ENCODE peak calls at places on chromosomes 16 and 17, in eight cellular contexts. A is heart right ventricle; F is stomach; Q is epithelial cell of esophagus; I is gastrocnemius medialis; V is activated CD8-positive, alpha-beta T cell treated with anti-CD3 and anti-CD28 coated beads for 36 hours; L is type B pancreatic cell; H is glutamatergic neuron. W is an unnamed sample.

GRCh38 chr17:77125432-77125901 is 15.3 kb upstream of the SEC14L1 start:
- DNase-seq in H (no peak), V (no peak), Q (peak), I (no peak), A (no peak), L (no peak), F (no peak), W (no peak)

GRCh38 chr17:14004927-14005630 is 64.2 kb upstream of the COX10 start:
- DNase-seq in H (no peak), Q (peak), A (no peak), L (no peak), I (no peak), V (no peak), F (no peak), W (no peak)

GRCh38 chr16:59045496-59045895 is 311.4 kb upstream of the GOT2 start:
- DNase-seq in H (no peak), A (no peak), I (no peak), L (no peak), F (no peak), V (no peak), Q (no peak), W (no peak)

GRCh38 chr16:72835041-72835440 is 212.9 kb downstream of the ZFHX3 start:
- DNase-seq in H (no peak), V (no peak), L (no peak), I (no peak), A (no peak), Q (no peak), F (no peak), W (no peak)

GRCh38 chr16:19136549-19137196 is 22.9 kb downstream of the ITPRIPL2 start:
- DNase-seq in I (peak), L (no peak), V (no peak), A (no peak), H (no peak), F (no peak), Q (peak), W (no peak)

GRCh38 chr16:56950881-56951771 is 10.6 kb upstream of the CETP start:
- DNase-seq in F (peak), I (peak), A (peak), L (no peak), V (peak), H (peak), Q (peak), W (peak)

GRCh38 chr16:4982056-4982867 is 24.1 kb downstream of the SEC14L5 start:
- DNase-seq in F (no peak), Q (no peak), L (no peak), H (no peak), V (no peak), I (peak), A (peak), W (no peak)

GRCh38 chr16:70801611-70802010 is 653 bp upstream of the VAC14 start:
- DNase-seq in L (no peak), V (no peak), A (no peak), Q (no peak), I (no peak), F (no peak), H (no peak), W (no peak)

DNA sequence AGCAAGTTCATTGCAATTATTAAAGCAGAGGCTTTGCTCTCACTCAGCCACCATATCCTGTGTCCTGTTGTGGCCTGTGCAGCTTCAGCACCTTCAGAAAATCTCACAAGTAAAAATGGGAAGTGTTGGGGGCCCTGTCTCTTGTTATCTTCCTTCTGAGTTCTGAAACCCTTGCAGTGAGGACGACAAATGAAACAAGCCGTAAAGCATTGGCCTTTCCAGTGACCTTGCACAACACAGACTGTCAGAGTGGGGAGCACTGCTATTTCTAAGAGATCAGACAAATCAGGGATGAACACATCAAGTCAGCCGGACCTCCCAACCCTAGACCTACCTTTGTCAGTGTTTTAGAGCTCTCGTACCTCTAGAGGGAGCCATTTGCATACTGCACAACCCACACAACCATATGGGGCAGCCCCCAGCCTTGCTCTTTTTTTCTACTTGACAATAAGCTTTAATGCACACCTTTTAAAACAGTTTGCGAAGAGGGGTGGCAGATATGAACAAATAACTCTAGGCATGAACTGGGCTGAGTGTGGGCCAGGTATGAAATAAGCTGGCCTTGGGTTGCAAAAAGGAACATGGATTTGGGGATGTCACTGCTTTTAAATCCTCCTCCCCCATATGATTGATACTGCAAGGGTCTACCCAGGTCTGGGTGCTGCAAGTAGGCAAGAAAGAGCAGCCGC is 89.8 kb downstream of the KATNIP start:
- DNase-seq in Q (peak), F (no peak), I (no peak), V (peak), H (no peak), L (no peak), A (no peak), W (peak)
- TF ChIP-seq CTCF in Q (peak), F (no peak), I (no peak), V (peak), H (peak), L (peak), A (peak), W (peak)

GRCh38 chr16:82987767-82988166 is 361.0 kb downstream of the CDH13 start:
- DNase-seq in L (no peak), Q (peak), H (no peak), F (no peak), A (no peak), V (no peak), I (no peak), W (no peak)
- TF ChIP-seq CTCF in L (no peak), Q (no peak), H (no peak), F (no peak), A (no peak), V (no peak), I (no peak), W (no peak)

GRCh38 chr17:73481672-73482071 is 162.6 kb downstream of the SDK2 start:
- DNase-seq in F (no peak), I (no peak), V (no peak), L (no peak), Q (no peak), A (no peak), H (no peak), W (no peak)

GRCh38 chr17:73485130-73485529 is 159.1 kb downstream of the SDK2 start:
- DNase-seq in L (no peak), Q (no peak), F (no peak), A (no peak), I (no peak), V (no peak), H (no peak), W (no peak)

GRCh38 chr17:73480740-73481139 is 163.5 kb downstream of the SDK2 start:
- DNase-seq in V (no peak), Q (no peak), F (no peak), L (no peak), H (no peak), I (no peak), A (peak), W (no peak)

GRCh38 chr17:73482251-73482661 is 162.0 kb downstream of the SDK2 start:
- DNase-seq in H (no peak), A (no peak), L (no peak), F (no peak), I (no peak), V (no peak), Q (no peak), W (no peak)

GRCh38 chr17:73482674-73483293 is 161.5 kb downstream of the SDK2 start:
- DNase-seq in L (no peak), I (no peak), V (no peak), F (no peak), A (no peak), Q (no peak), H (no peak), W (no peak)
- TF ChIP-seq CTCF in L (no peak), I (no peak), V (no peak), F (no peak), A (no peak), Q (no peak), H (no peak), W (no peak)

GRCh38 chr16:88785106-88785924 is at the start of gene PIEZO1:
- DNase-seq in H (no peak), L (no peak), F (peak), V (peak), Q (peak), I (no peak), A (peak), W (peak)

GRCh38 chr16:88784856-88785105 is 239 bp downstream of the PIEZO1 start:
- DNase-seq in H (no peak), L (no peak), V (no peak), I (no peak), A (no peak), Q (no peak), F (no peak), W (no peak)

GRCh38 chr16:88783391-88784073 is 1.5 kb downstream of the PIEZO1 start:
- DNase-seq in L (no peak), V (no peak), I (no peak), H (peak), A (peak), Q (no peak), F (peak), W (peak)

GRCh38 chr16:88782454-88783390 is 2.3 kb downstream of the PIEZO1 start:
- DNase-seq in A (peak), H (peak), V (peak), Q (peak), F (no peak), I (no peak), L (no peak), W (peak)

GRCh38 chr16:88784074-88784855 is 755 bp downstream of the PIEZO1 start:
- DNase-seq in V (peak), F (peak), Q (peak), H (peak), I (no peak), L (no peak), A (peak), W (peak)
- TF ChIP-seq CTCF in V (peak), F (peak), Q (peak), H (peak), I (no peak), L (peak), A (peak), W (no peak)

GRCh38 chr17:59916446-59916845 is 23.5 kb downstream of the RPS6KB1 start:
- DNase-seq in F (no peak), I (no peak), V (no peak), Q (no peak), H (no peak), L (no peak), A (no peak), W (no peak)

GRCh38 chr17:59914274-59914854 is 21.4 kb downstream of the RPS6KB1 start:
- DNase-seq in V (no peak), I (no peak), H (no peak), F (no peak), A (no peak), L (no peak), Q (peak), W (no peak)
- TF ChIP-seq CTCF in V (peak), I (peak), H (peak), F (peak), A (peak), L (peak), Q (peak), W (peak)

DNA sequence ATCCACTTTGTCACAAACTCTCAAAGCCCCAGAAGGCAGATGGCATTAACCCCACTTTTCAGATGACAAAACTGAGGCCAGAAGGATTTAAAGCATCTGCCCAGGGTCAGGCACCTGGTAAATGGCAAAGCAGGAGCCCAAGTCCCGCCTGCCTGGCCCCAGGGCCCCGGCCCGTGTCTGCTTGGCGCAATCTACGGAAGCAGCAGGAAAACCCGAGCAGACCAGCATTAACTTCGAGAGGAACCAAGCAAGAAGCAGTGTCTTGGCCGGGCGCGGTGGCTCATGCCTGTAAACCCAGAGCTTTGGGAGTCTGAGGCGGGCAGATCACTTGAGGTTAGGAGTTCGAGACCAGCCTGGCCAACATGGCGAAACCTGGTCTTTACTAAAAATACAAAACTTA is 21.6 kb downstream of the RTN4RL1 start:
- DNase-seq in I (no peak), Q (no peak), A (no peak), V (no peak), L (no peak), F (no peak), H (no peak), W (no peak)
- TF ChIP-seq CTCF in I (no peak), Q (no peak), A (no peak), V (no peak), L (no peak), F (no peak), H (no peak), W (no peak)

GRCh38 chr16:85549766-85550421 is 63.2 kb upstream of the GSE1 start:
- DNase-seq in I (no peak), Q (no peak), A (no peak), V (no peak), H (no peak), L (no peak), F (no peak), W (no peak)

GRCh38 chr16:85548375-85548774 is 64.7 kb upstream of the GSE1 start:
- DNase-seq in L (no peak), H (no peak), V (no peak), I (no peak), A (no peak), Q (no peak), F (no peak), W (no peak)

GRCh38 chr16:85551319-85551978 is 61.7 kb upstream of the GSE1 start:
- DNase-seq in Q (no peak), I (no peak), L (no peak), H (no peak), F (no peak), A (no peak), V (peak), W (no peak)

GRCh38 chr16:85552980-85553435 is 60.1 kb upstream of the GSE1 start:
- DNase-seq in I (no peak), F (no peak), V (no peak), H (peak), A (no peak), L (no peak), Q (no peak), W (no peak)

GRCh38 chr16:85550422-85551318 is 62.5 kb upstream of the GSE1 start:
- DNase-seq in I (no peak), A (no peak), V (no peak), L (no peak), H (no peak), Q (no peak), F (no peak), W (no peak)
- TF ChIP-seq CTCF in I (no peak), A (peak), V (no peak), L (no peak), H (no peak), Q (no peak), F (no peak), W (peak)

GRCh38 chr16:81868057-81868748 is 89.1 kb downstream of the PLCG2 start:
- DNase-seq in Q (no peak), F (no peak), L (no peak), V (no peak), I (no peak), H (no peak), A (no peak), W (no peak)
- TF ChIP-seq CTCF in Q (no peak), F (no peak), L (no peak), V (no peak), I (no peak), H (no peak), A (no peak), W (no peak)

DNA sequence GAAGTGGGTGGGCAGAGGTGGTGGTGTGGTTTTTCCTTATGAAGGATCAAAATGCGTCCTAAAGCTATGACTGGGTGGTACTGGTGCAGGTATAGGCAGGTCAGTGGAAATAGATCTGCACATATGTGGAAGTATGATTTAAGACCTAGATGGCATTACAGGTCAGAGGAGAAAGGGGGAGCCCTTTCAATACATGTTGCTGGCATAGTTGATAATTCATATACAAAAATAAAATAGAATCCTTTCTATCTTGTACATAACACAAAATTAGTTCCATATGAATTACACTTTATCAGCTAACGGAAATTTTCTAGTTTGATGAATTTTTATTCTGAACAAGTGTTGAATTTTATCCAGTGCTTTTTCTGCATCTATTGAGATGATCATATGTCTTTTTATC is 20.8 kb upstream of the PIK3R5 start:
- DNase-seq in Q (no peak), F (no peak), H (no peak), L (no peak), I (no peak), A (no peak), V (no peak), W (no peak)
- TF ChIP-seq CTCF in Q (peak), F (no peak), H (no peak), L (no peak), I (no peak), A (no peak), V (no peak), W (no peak)

DNA sequence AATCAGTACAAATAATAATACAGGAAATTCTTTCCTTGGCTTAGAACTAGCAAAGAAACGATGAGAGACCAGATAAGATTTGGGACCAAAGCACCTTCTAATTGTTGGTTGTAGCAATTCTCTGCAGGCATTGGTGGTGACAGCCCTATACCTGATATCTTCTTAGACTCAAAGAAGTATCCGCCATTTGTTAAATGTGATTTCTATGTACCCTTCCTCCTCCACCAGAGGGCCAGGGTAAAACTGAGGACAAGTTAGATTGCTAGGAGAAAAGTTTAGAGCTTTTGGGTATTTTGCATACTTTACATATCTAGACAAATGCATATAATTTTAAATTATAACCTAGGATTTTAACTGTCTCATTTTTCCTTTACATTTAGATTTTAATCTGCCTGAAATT is 304.3 kb downstream of the HS3ST4 start:
- DNase-seq in F (no peak), V (no peak), H (no peak), I (no peak), Q (no peak), L (no peak), A (no peak), W (no peak)
- TF ChIP-seq CTCF in F (no peak), V (no peak), H (peak), I (no peak), Q (no peak), L (no peak), A (no peak), W (no peak)